ENCODE peak calls at places on chromosome 6, in nine cellular contexts. One of them, this sample, is unnamed.

GRCh38 chr6:17099401-17100059 is 2.3 kb upstream of the STMND1 start:
- DNase-seq in progenitor cell of endocrine pancreas: no peak
- DNase-seq in renal cortical epithelial cell: no peak
- DNase-seq in neural crest cell: no peak
- DNase-seq in skeletal muscle cell: no peak
- DNase-seq in WTC11: no peak
- DNase-seq in HCT116: no peak
- DNase-seq in BJ: no peak
- DNase-seq in H9: no peak
- DNase-seq in this sample: no peak

GRCh38 chr6:42391441-42391840 is 60.3 kb downstream of the TRERF1 start:
- DNase-seq in progenitor cell of endocrine pancreas: no peak
- DNase-seq in renal cortical epithelial cell: no peak
- DNase-seq in neural crest cell: no peak
- DNase-seq in skeletal muscle cell: no peak
- DNase-seq in WTC11: no peak
- DNase-seq in HCT116: no peak
- DNase-seq in BJ: no peak
- DNase-seq in H9: no peak
- DNase-seq in this sample: no peak

GRCh38 chr6:2378891-2379652 is 133.7 kb upstream of the GMDS start:
- DNase-seq in progenitor cell of endocrine pancreas: no peak
- DNase-seq in renal cortical epithelial cell: peak; percentile 79
- DNase-seq in neural crest cell: no peak
- DNase-seq in skeletal muscle cell: peak; percentile 34
- DNase-seq in WTC11: no peak
- DNase-seq in HCT116: peak; percentile 31
- DNase-seq in BJ: peak; percentile 36
- DNase-seq in H9: no peak
- DNase-seq in this sample: no peak

GRCh38 chr6:160141001-160141726 is 19.5 kb downstream of the SLC22A1 start:
- DNase-seq in progenitor cell of endocrine pancreas: no peak
- DNase-seq in renal cortical epithelial cell: peak; percentile 69
- DNase-seq in neural crest cell: no peak
- DNase-seq in skeletal muscle cell: peak; percentile 73
- DNase-seq in WTC11: no peak
- DNase-seq in HCT116: no peak
- DNase-seq in BJ: peak; percentile 57
- DNase-seq in H9: no peak
- DNase-seq in this sample: no peak

GRCh38 chr6:12506211-12506610 is 210.4 kb upstream of the PHACTR1 start:
- DNase-seq in progenitor cell of endocrine pancreas: no peak
- DNase-seq in renal cortical epithelial cell: no peak
- DNase-seq in neural crest cell: no peak
- DNase-seq in skeletal muscle cell: no peak
- DNase-seq in WTC11: no peak
- DNase-seq in HCT116: no peak
- DNase-seq in BJ: no peak
- DNase-seq in H9: no peak
- DNase-seq in this sample: no peak

GRCh38 chr6:30462482-30462881 is 26.8 kb upstream of the HLA-E start:
- DNase-seq in progenitor cell of endocrine pancreas: no peak
- DNase-seq in renal cortical epithelial cell: no peak
- DNase-seq in neural crest cell: no peak
- DNase-seq in skeletal muscle cell: no peak
- DNase-seq in WTC11: no peak
- DNase-seq in HCT116: no peak
- DNase-seq in BJ: no peak
- DNase-seq in H9: no peak
- DNase-seq in this sample: no peak

GRCh38 chr6:149851461-149851860 is 12.7 kb downstream of the LRP11 start:
- DNase-seq in progenitor cell of endocrine pancreas: no peak
- DNase-seq in renal cortical epithelial cell: peak; percentile 22
- DNase-seq in neural crest cell: no peak
- DNase-seq in skeletal muscle cell: no peak
- DNase-seq in WTC11: no peak
- DNase-seq in HCT116: no peak
- DNase-seq in BJ: no peak
- DNase-seq in H9: no peak
- DNase-seq in this sample: no peak

GRCh38 chr6:154791561-154792317 is 58.5 kb downstream of the SCAF8 start:
- DNase-seq in progenitor cell of endocrine pancreas: no peak
- DNase-seq in renal cortical epithelial cell: no peak
- DNase-seq in neural crest cell: no peak
- DNase-seq in skeletal muscle cell: peak; percentile 10
- DNase-seq in WTC11: no peak
- DNase-seq in HCT116: no peak
- DNase-seq in BJ: no peak
- DNase-seq in H9: no peak
- DNase-seq in this sample: no peak

GRCh38 chr6:111087106-111087835 is at the start of gene SLC16A10:
- DNase-seq in progenitor cell of endocrine pancreas: peak; percentile 83
- DNase-seq in renal cortical epithelial cell: no peak
- DNase-seq in neural crest cell: peak; percentile 62
- DNase-seq in skeletal muscle cell: no peak
- DNase-seq in WTC11: peak; percentile 82
- DNase-seq in HCT116: peak; percentile 39
- DNase-seq in BJ: no peak
- DNase-seq in H9: peak; percentile 87
- DNase-seq in this sample: peak; percentile 79

GRCh38 chr6:56764081-56764566 is 121.4 kb upstream of the DST start:
- DNase-seq in progenitor cell of endocrine pancreas: no peak
- DNase-seq in renal cortical epithelial cell: peak; percentile 47
- DNase-seq in neural crest cell: no peak
- DNase-seq in skeletal muscle cell: no peak
- DNase-seq in WTC11: no peak
- DNase-seq in HCT116: peak; percentile 57
- DNase-seq in BJ: no peak
- DNase-seq in H9: peak; percentile 57
- DNase-seq in this sample: peak; percentile 82

GRCh38 chr6:133504761-133505160 is 263.6 kb downstream of the EYA4 start:
- DNase-seq in progenitor cell of endocrine pancreas: no peak
- DNase-seq in renal cortical epithelial cell: no peak
- DNase-seq in neural crest cell: no peak
- DNase-seq in skeletal muscle cell: no peak
- DNase-seq in WTC11: no peak
- DNase-seq in HCT116: no peak
- DNase-seq in BJ: no peak
- DNase-seq in H9: no peak
- DNase-seq in this sample: no peak

GRCh38 chr6:28757429-28758045 is 166.2 kb downstream of the TRIM27 start:
- DNase-seq in progenitor cell of endocrine pancreas: no peak
- DNase-seq in renal cortical epithelial cell: no peak
- DNase-seq in neural crest cell: no peak
- DNase-seq in skeletal muscle cell: no peak
- DNase-seq in WTC11: peak; percentile 73
- DNase-seq in HCT116: no peak
- DNase-seq in BJ: no peak
- DNase-seq in H9: peak; percentile 58
- DNase-seq in this sample: peak; percentile 75

GRCh38 chr6:113857565-113858066 is 471 bp downstream of the MARCKS start:
- DNase-seq in progenitor cell of endocrine pancreas: no peak
- DNase-seq in renal cortical epithelial cell: no peak
- DNase-seq in neural crest cell: no peak
- DNase-seq in skeletal muscle cell: no peak
- DNase-seq in WTC11: peak; percentile 14
- DNase-seq in HCT116: no peak
- DNase-seq in BJ: no peak
- DNase-seq in H9: no peak
- DNase-seq in this sample: peak; percentile 45

GRCh38 chr6:46103437-46103836 is 26.4 kb upstream of the ENPP4 start:
- DNase-seq in progenitor cell of endocrine pancreas: no peak
- DNase-seq in renal cortical epithelial cell: peak; percentile 42
- DNase-seq in neural crest cell: no peak
- DNase-seq in skeletal muscle cell: no peak
- DNase-seq in WTC11: no peak
- DNase-seq in HCT116: no peak
- DNase-seq in BJ: no peak
- DNase-seq in H9: no peak
- DNase-seq in this sample: peak; percentile 28

GRCh38 chr6:167097770-167098169 is 25.1 kb upstream of the CCR6 start:
- DNase-seq in progenitor cell of endocrine pancreas: no peak
- DNase-seq in renal cortical epithelial cell: no peak
- DNase-seq in neural crest cell: no peak
- DNase-seq in skeletal muscle cell: no peak
- DNase-seq in WTC11: no peak
- DNase-seq in HCT116: no peak
- DNase-seq in BJ: no peak
- DNase-seq in H9: no peak
- DNase-seq in this sample: no peak

GRCh38 chr6:24935753-24936152 is at the start of gene RIPOR2:
- DNase-seq in progenitor cell of endocrine pancreas: no peak
- DNase-seq in renal cortical epithelial cell: no peak
- DNase-seq in neural crest cell: peak; percentile 12
- DNase-seq in skeletal muscle cell: no peak
- DNase-seq in WTC11: peak; percentile 62
- DNase-seq in HCT116: no peak
- DNase-seq in BJ: no peak
- DNase-seq in H9: peak; percentile 85
- DNase-seq in this sample: peak; percentile 87

GRCh38 chr6:159085396-159085895 is 40.7 kb upstream of the TAGAP start:
- DNase-seq in progenitor cell of endocrine pancreas: no peak
- DNase-seq in renal cortical epithelial cell: no peak
- DNase-seq in neural crest cell: no peak
- DNase-seq in skeletal muscle cell: no peak
- DNase-seq in WTC11: no peak
- DNase-seq in HCT116: no peak
- DNase-seq in BJ: no peak
- DNase-seq in H9: no peak
- DNase-seq in this sample: no peak

GRCh38 chr6:136764522-136764993 is 27.7 kb downstream of the MAP3K5 start:
- DNase-seq in progenitor cell of endocrine pancreas: no peak
- DNase-seq in renal cortical epithelial cell: no peak
- DNase-seq in neural crest cell: no peak
- DNase-seq in skeletal muscle cell: no peak
- DNase-seq in WTC11: no peak
- DNase-seq in HCT116: no peak
- DNase-seq in BJ: no peak
- DNase-seq in H9: no peak
- DNase-seq in this sample: no peak

GRCh38 chr6:1916334-1916985 is 306.7 kb downstream of the FOXC1 start:
- DNase-seq in progenitor cell of endocrine pancreas: no peak
- DNase-seq in renal cortical epithelial cell: peak; percentile 98
- DNase-seq in neural crest cell: no peak
- DNase-seq in skeletal muscle cell: peak; percentile 54
- DNase-seq in WTC11: no peak
- DNase-seq in HCT116: no peak
- DNase-seq in BJ: peak; percentile 69
- DNase-seq in H9: no peak
- DNase-seq in this sample: peak; percentile 23

GRCh38 chr6:27096834-27097511 is 150.5 kb upstream of the PRSS16 start:
- DNase-seq in progenitor cell of endocrine pancreas: peak; percentile 40
- DNase-seq in renal cortical epithelial cell: peak; percentile 63
- DNase-seq in neural crest cell: peak; percentile 6
- DNase-seq in skeletal muscle cell: peak; percentile 6
- DNase-seq in WTC11: peak; percentile 74
- DNase-seq in HCT116: peak; percentile 26
- DNase-seq in BJ: no peak
- DNase-seq in H9: peak; percentile 77
- DNase-seq in this sample: peak; percentile 91

GRCh38 chr6:99344289-99344688 is 5.2 kb downstream of the FAXC start:
- DNase-seq in progenitor cell of endocrine pancreas: no peak
- DNase-seq in renal cortical epithelial cell: peak; percentile 50
- DNase-seq in neural crest cell: no peak
- DNase-seq in skeletal muscle cell: peak; percentile 33
- DNase-seq in WTC11: no peak
- DNase-seq in HCT116: no peak
- DNase-seq in BJ: no peak
- DNase-seq in H9: no peak
- DNase-seq in this sample: peak; percentile 22

GRCh38 chr6:18185624-18186023 is 30.4 kb downstream of the KDM1B start:
- DNase-seq in progenitor cell of endocrine pancreas: no peak
- DNase-seq in renal cortical epithelial cell: no peak
- DNase-seq in neural crest cell: no peak
- DNase-seq in skeletal muscle cell: no peak
- DNase-seq in WTC11: no peak
- DNase-seq in HCT116: no peak
- DNase-seq in BJ: no peak
- DNase-seq in H9: no peak
- DNase-seq in this sample: peak; percentile 81

GRCh38 chr6:3844097-3844463 is 5.1 kb upstream of the FAM50B start:
- DNase-seq in progenitor cell of endocrine pancreas: no peak
- DNase-seq in renal cortical epithelial cell: peak; percentile 70
- DNase-seq in neural crest cell: no peak
- DNase-seq in skeletal muscle cell: no peak
- DNase-seq in WTC11: no peak
- DNase-seq in HCT116: no peak
- DNase-seq in BJ: peak; percentile 47
- DNase-seq in H9: no peak
- DNase-seq in this sample: no peak

GRCh38 chr6:43778131-43778857 is 8.3 kb downstream of the VEGFA start:
- DNase-seq in progenitor cell of endocrine pancreas: no peak
- DNase-seq in renal cortical epithelial cell: no peak
- DNase-seq in neural crest cell: no peak
- DNase-seq in skeletal muscle cell: no peak
- DNase-seq in WTC11: no peak
- DNase-seq in HCT116: no peak
- DNase-seq in BJ: no peak
- DNase-seq in H9: no peak
- DNase-seq in this sample: no peak

GRCh38 chr6:28884423-28885148 is 39.2 kb downstream of the TRIM27 start:
- DNase-seq in progenitor cell of endocrine pancreas: no peak
- DNase-seq in renal cortical epithelial cell: peak; percentile 37
- DNase-seq in neural crest cell: no peak
- DNase-seq in skeletal muscle cell: no peak
- DNase-seq in WTC11: no peak
- DNase-seq in HCT116: no peak
- DNase-seq in BJ: no peak
- DNase-seq in H9: no peak
- DNase-seq in this sample: no peak

GRCh38 chr6:15249371-15250019 is 3.6 kb downstream of the JARID2 start:
- DNase-seq in progenitor cell of endocrine pancreas: no peak
- DNase-seq in renal cortical epithelial cell: no peak
- DNase-seq in neural crest cell: no peak
- DNase-seq in skeletal muscle cell: no peak
- DNase-seq in WTC11: no peak
- DNase-seq in HCT116: no peak
- DNase-seq in BJ: no peak
- DNase-seq in H9: no peak
- DNase-seq in this sample: no peak

GRCh38 chr6:56364482-56365313 is 117.3 kb upstream of the COL21A1 start:
- DNase-seq in progenitor cell of endocrine pancreas: no peak
- DNase-seq in renal cortical epithelial cell: no peak
- DNase-seq in neural crest cell: no peak
- DNase-seq in skeletal muscle cell: peak; percentile 79
- DNase-seq in WTC11: no peak
- DNase-seq in HCT116: no peak
- DNase-seq in BJ: peak; percentile 49
- DNase-seq in H9: no peak
- DNase-seq in this sample: no peak

GRCh38 chr6:142635130-142635529 is 309.8 kb downstream of the HIVEP2 start:
- DNase-seq in progenitor cell of endocrine pancreas: no peak
- DNase-seq in renal cortical epithelial cell: peak; percentile 60
- DNase-seq in neural crest cell: no peak
- DNase-seq in skeletal muscle cell: no peak
- DNase-seq in WTC11: no peak
- DNase-seq in HCT116: no peak
- DNase-seq in BJ: no peak
- DNase-seq in H9: no peak
- DNase-seq in this sample: no peak

GRCh38 chr6:113971786-113972185 is 838 bp upstream of the HDAC2 start:
- DNase-seq in progenitor cell of endocrine pancreas: no peak
- DNase-seq in renal cortical epithelial cell: peak; percentile 21
- DNase-seq in neural crest cell: no peak
- DNase-seq in skeletal muscle cell: no peak
- DNase-seq in WTC11: no peak
- DNase-seq in HCT116: no peak
- DNase-seq in BJ: no peak
- DNase-seq in H9: no peak
- DNase-seq in this sample: no peak

GRCh38 chr6:82875573-82876185 is 190.0 kb downstream of the UBE3D start:
- DNase-seq in progenitor cell of endocrine pancreas: no peak
- DNase-seq in renal cortical epithelial cell: peak; percentile 98
- DNase-seq in neural crest cell: no peak
- DNase-seq in skeletal muscle cell: peak; percentile 64
- DNase-seq in WTC11: no peak
- DNase-seq in HCT116: peak; percentile 85
- DNase-seq in BJ: peak; percentile 31
- DNase-seq in H9: no peak
- DNase-seq in this sample: peak; percentile 15

GRCh38 chr6:36150283-36150682 is 20.0 kb downstream of the MAPK13 start:
- DNase-seq in progenitor cell of endocrine pancreas: no peak
- DNase-seq in renal cortical epithelial cell: no peak
- DNase-seq in neural crest cell: no peak
- DNase-seq in skeletal muscle cell: no peak
- DNase-seq in WTC11: no peak
- DNase-seq in HCT116: no peak
- DNase-seq in BJ: no peak
- DNase-seq in H9: no peak
- DNase-seq in this sample: no peak